ENCODE peak calls at places on chromosomes 13 and 19, in seven cellular contexts. B, A, S, K, T, W and P are unnamed samples.

GRCh38 chr19:49983645-49984229 is 22.8 kb upstream of the SIGLEC11 start:
- DNase-seq in B (peak; percentile 64), A (no peak), S (peak; percentile 68), K (peak; percentile 52), T (peak; percentile 56), W (peak; percentile 80), P (peak; percentile 70)

GRCh38 chr13:79869326-79869725 is 388.4 kb downstream of the NDFIP2 start:
- DNase-seq in B (no peak), A (no peak), S (no peak), K (no peak), T (no peak), W (no peak), P (no peak)

GRCh38 chr19:55423225-55423967 is 15.8 kb upstream of the UBE2S start:
- DNase-seq in B (no peak), A (no peak), S (no peak), K (no peak), T (no peak), W (no peak), P (no peak)

GRCh38 chr19:10104665-10105221 is 1.4 kb upstream of the PPAN start:
- DNase-seq in B (no peak), A (no peak), S (peak; percentile 53), K (no peak), T (no peak), W (peak; percentile 77), P (peak; percentile 80)

GRCh38 chr13:29817604-29818378 is 32.6 kb downstream of the UBL3 start:
- DNase-seq in B (no peak), A (peak; percentile 39), S (no peak), K (no peak), T (no peak), W (peak; percentile 48), P (peak; percentile 59)

GRCh38 chr13:95197548-95197947 is 103.7 kb downstream of the ABCC4 start:
- DNase-seq in B (no peak), A (no peak), S (no peak), K (no peak), T (no peak), W (no peak), P (no peak)

GRCh38 chr13:40613192-40613818 is 53.1 kb downstream of the FOXO1 start:
- DNase-seq in B (no peak), A (no peak), S (no peak), K (no peak), T (no peak), W (peak; percentile 52), P (peak; percentile 54)

GRCh38 chr19:51590441-51590840 is 19.4 kb downstream of the ZNF175 start:
- DNase-seq in B (no peak), A (no peak), S (no peak), K (no peak), T (no peak), W (no peak), P (no peak)